ENCODE peak calls at places on chromosomes 7 and 10, in nine cellular contexts. J is CD4-positive, alpha-beta T cell; U is stimulated activated CD4-positive, alpha-beta T cell treated with anti-CD3 and anti-CD28 coated beads, Interleukin-2, amount 100 ng/mL, for 48 hours; V is left ventricle myocardium inferior; X is activated T-cell treated with anti-CD3 and anti-CD28 coated beads for 1 hour; N is NCI-H2081; P is fibroblast of lung; O is retinal pigment epithelial cell; F is PC-3. I is an unnamed sample.

GRCh38 chr7:68676789-68677535 is 921.3 kb upstream of the AUTS2 start:
- DNase-seq in O (no peak), P (no peak), X (no peak), F (no peak), U (no peak), V (no peak), J (no peak), N (no peak), I (no peak)

GRCh38 chr10:11080564-11080984 is 62.9 kb downstream of the CELF2 start:
- DNase-seq in O (no peak), F (no peak), U (no peak), J (no peak), V (no peak), X (no peak), N (no peak), P (no peak), I (no peak)

GRCh38 chr7:66213637-66214036 is 8.5 kb downstream of the TPST1 start:
- DNase-seq in O (no peak), P (no peak), U (no peak), V (no peak), F (no peak), X (no peak), J (no peak), N (no peak), I (no peak)

GRCh38 chr7:43469051-43469450 is 113.9 kb upstream of the STK17A start:
- DNase-seq in V (no peak), N (no peak), X (no peak), F (no peak), O (no peak), P (no peak), U (no peak), J (no peak), I (no peak)

GRCh38 chr10:17026686-17027485 is 102.7 kb downstream of the CUBN start:
- DNase-seq in F (peak), J (peak), N (no peak), P (peak), X (peak), O (no peak), V (no peak), U (peak), I (no peak)

GRCh38 chr7:40175725-40176510 is 41.1 kb downstream of the SUGCT start:
- DNase-seq in F (peak), O (no peak), N (no peak), P (peak), U (no peak), V (no peak), J (no peak), X (no peak), I (no peak)

GRCh38 chr7:127252736-127253288 is at the start of gene GRM8:
- DNase-seq in U (no peak), V (peak), X (no peak), P (peak), O (no peak), F (peak), J (no peak), N (peak), I (peak)

GRCh38 chr10:61898435-61898778 is 3.1 kb upstream of the ARID5B start:
- DNase-seq in U (no peak), F (peak), X (no peak), V (no peak), O (no peak), P (no peak), J (no peak), N (peak), I (no peak)

GRCh38 chr7:119703895-119704294 is 569.1 kb upstream of the KCND2 start:
- DNase-seq in X (no peak), U (no peak), V (no peak), P (no peak), O (no peak), N (no peak), F (no peak), J (no peak), I (no peak)

GRCh38 chr10:50653142-50653541 is 29.4 kb upstream of the SGMS1 start:
- DNase-seq in N (no peak), J (peak), X (no peak), F (peak), U (no peak), V (no peak), O (no peak), P (peak), I (no peak)

GRCh38 chr7:3673524-3673923 is 372.5 kb downstream of the SDK1 start:
- DNase-seq in X (peak), U (peak), N (no peak), P (peak), O (no peak), F (peak), J (peak), V (peak), I (no peak)

GRCh38 chr10:61391281-61391680 is 61.9 kb downstream of the TMEM26 start:
- DNase-seq in J (no peak), V (no peak), X (no peak), U (no peak), O (no peak), F (no peak), P (no peak), N (no peak), I (no peak)

GRCh38 chr7:133887459-133887858 is 239.7 kb upstream of the LRGUK start:
- DNase-seq in F (peak), J (no peak), N (no peak), U (no peak), O (no peak), X (no peak), P (no peak), V (no peak), I (no peak)

GRCh38 chr7:2199528-2199927 is 33.2 kb downstream of the MAD1L1 start:
- DNase-seq in O (no peak), U (no peak), P (no peak), N (no peak), X (no peak), V (no peak), F (no peak), J (no peak), I (no peak)

GRCh38 chr7:103934508-103934907 is 55.0 kb downstream of the RELN start:
- DNase-seq in O (no peak), F (no peak), J (no peak), V (no peak), U (no peak), X (no peak), N (no peak), P (no peak), I (no peak)

GRCh38 chr10:129764011-129764900 is 199.8 kb downstream of the EBF3 start:
- DNase-seq in N (no peak), O (no peak), V (no peak), U (no peak), X (no peak), J (no peak), P (no peak), F (no peak), I (peak)

GRCh38 chr10:98745645-98746044 is 298.9 kb upstream of the HPS1 start:
- DNase-seq in U (no peak), O (no peak), F (no peak), V (no peak), J (no peak), N (no peak), P (no peak), X (no peak), I (no peak)

GRCh38 chr7:87038993-87039716 is 20.3 kb downstream of the ELAPOR2 start:
- DNase-seq in J (no peak), N (no peak), F (peak), O (no peak), U (no peak), V (no peak), P (no peak), X (no peak), I (no peak)

I was measured in aorta.